ENCODE peak calls at places on chromosomes 7 and 10, in eight cellular contexts. One of them, this sample, is unnamed.

GRCh38 chr7:82699773-82700186 is 256.2 kb upstream of the CACNA2D1 start:
- DNase-seq in activated effector memory CD4-positive, alpha-beta T cell treated with anti-CD3 and anti-CD28 coated beads, Interleukin-2, amount 50 U/mL, for 16 hours: no peak
- DNase-seq in GM12865: no peak
- DNase-seq in Panc1: peak; percentile 72
- DNase-seq in RPMI7951: peak; percentile 18
- DNase-seq in lower leg skin: peak; percentile 21
- DNase-seq in MCF 10A: peak; percentile 44
- DNase-seq in stimulated activated CD4-positive, alpha-beta T cell treated with anti-CD3 and anti-CD28 coated beads, Interleukin-2, amount 100 ng/mL, for 24 hours: no peak
- DNase-seq in this sample: peak; percentile 22

GRCh38 chr7:51019891-51020855 is 237.5 kb upstream of the GRB10 start:
- DNase-seq in activated effector memory CD4-positive, alpha-beta T cell treated with anti-CD3 and anti-CD28 coated beads, Interleukin-2, amount 50 U/mL, for 16 hours: no peak
- DNase-seq in GM12865: no peak
- DNase-seq in Panc1: no peak
- DNase-seq in RPMI7951: no peak
- DNase-seq in lower leg skin: no peak
- DNase-seq in MCF 10A: no peak
- DNase-seq in stimulated activated CD4-positive, alpha-beta T cell treated with anti-CD3 and anti-CD28 coated beads, Interleukin-2, amount 100 ng/mL, for 24 hours: no peak
- DNase-seq in this sample: no peak

GRCh38 chr7:106571563-106571962 is 89.4 kb downstream of the CCDC71L start:
- DNase-seq in activated effector memory CD4-positive, alpha-beta T cell treated with anti-CD3 and anti-CD28 coated beads, Interleukin-2, amount 50 U/mL, for 16 hours: no peak
- DNase-seq in GM12865: no peak
- DNase-seq in Panc1: no peak
- DNase-seq in RPMI7951: no peak
- DNase-seq in lower leg skin: no peak
- DNase-seq in MCF 10A: no peak
- DNase-seq in stimulated activated CD4-positive, alpha-beta T cell treated with anti-CD3 and anti-CD28 coated beads, Interleukin-2, amount 100 ng/mL, for 24 hours: no peak
- DNase-seq in this sample: no peak

GRCh38 chr7:5083291-5083690 is 37.6 kb downstream of the RBAK start:
- DNase-seq in activated effector memory CD4-positive, alpha-beta T cell treated with anti-CD3 and anti-CD28 coated beads, Interleukin-2, amount 50 U/mL, for 16 hours: no peak
- DNase-seq in GM12865: no peak
- DNase-seq in Panc1: no peak
- DNase-seq in RPMI7951: no peak
- DNase-seq in lower leg skin: no peak
- DNase-seq in MCF 10A: no peak
- DNase-seq in stimulated activated CD4-positive, alpha-beta T cell treated with anti-CD3 and anti-CD28 coated beads, Interleukin-2, amount 100 ng/mL, for 24 hours: no peak
- DNase-seq in this sample: no peak

GRCh38 chr7:114141415-114141814 is 222.6 kb upstream of the PPP1R3A start:
- DNase-seq in activated effector memory CD4-positive, alpha-beta T cell treated with anti-CD3 and anti-CD28 coated beads, Interleukin-2, amount 50 U/mL, for 16 hours: no peak
- DNase-seq in GM12865: no peak
- DNase-seq in Panc1: no peak
- DNase-seq in RPMI7951: no peak
- DNase-seq in lower leg skin: no peak
- DNase-seq in MCF 10A: peak; percentile 12
- DNase-seq in stimulated activated CD4-positive, alpha-beta T cell treated with anti-CD3 and anti-CD28 coated beads, Interleukin-2, amount 100 ng/mL, for 24 hours: no peak
- DNase-seq in this sample: no peak

GRCh38 chr7:71626206-71626605 is 494.3 kb downstream of the GALNT17 start:
- DNase-seq in activated effector memory CD4-positive, alpha-beta T cell treated with anti-CD3 and anti-CD28 coated beads, Interleukin-2, amount 50 U/mL, for 16 hours: no peak
- DNase-seq in GM12865: no peak
- DNase-seq in Panc1: no peak
- DNase-seq in RPMI7951: peak; percentile 78
- DNase-seq in lower leg skin: no peak
- DNase-seq in MCF 10A: no peak
- DNase-seq in stimulated activated CD4-positive, alpha-beta T cell treated with anti-CD3 and anti-CD28 coated beads, Interleukin-2, amount 100 ng/mL, for 24 hours: no peak
- DNase-seq in this sample: peak; percentile 61

GRCh38 chr7:137626469-137627067 is 220.2 kb downstream of the DGKI start:
- DNase-seq in activated effector memory CD4-positive, alpha-beta T cell treated with anti-CD3 and anti-CD28 coated beads, Interleukin-2, amount 50 U/mL, for 16 hours: peak; percentile 68
- DNase-seq in GM12865: peak; percentile 64
- DNase-seq in Panc1: peak; percentile 42
- DNase-seq in RPMI7951: peak; percentile 56
- DNase-seq in lower leg skin: no peak
- DNase-seq in MCF 10A: peak; percentile 73
- DNase-seq in stimulated activated CD4-positive, alpha-beta T cell treated with anti-CD3 and anti-CD28 coated beads, Interleukin-2, amount 100 ng/mL, for 24 hours: peak; percentile 29
- DNase-seq in this sample: peak; percentile 76

GRCh38 chr10:42989481-42989921 is 87.4 kb upstream of the RET start:
- DNase-seq in activated effector memory CD4-positive, alpha-beta T cell treated with anti-CD3 and anti-CD28 coated beads, Interleukin-2, amount 50 U/mL, for 16 hours: peak; percentile 61
- DNase-seq in GM12865: no peak
- DNase-seq in Panc1: no peak
- DNase-seq in RPMI7951: no peak
- DNase-seq in lower leg skin: no peak
- DNase-seq in MCF 10A: no peak
- DNase-seq in stimulated activated CD4-positive, alpha-beta T cell treated with anti-CD3 and anti-CD28 coated beads, Interleukin-2, amount 100 ng/mL, for 24 hours: no peak
- DNase-seq in this sample: no peak

GRCh38 chr7:129644634-129645230 is 33.2 kb downstream of the NRF1 start:
- DNase-seq in activated effector memory CD4-positive, alpha-beta T cell treated with anti-CD3 and anti-CD28 coated beads, Interleukin-2, amount 50 U/mL, for 16 hours: no peak
- DNase-seq in GM12865: peak; percentile 17
- DNase-seq in Panc1: peak; percentile 39
- DNase-seq in RPMI7951: peak; percentile 62
- DNase-seq in lower leg skin: no peak
- DNase-seq in MCF 10A: peak; percentile 62
- DNase-seq in stimulated activated CD4-positive, alpha-beta T cell treated with anti-CD3 and anti-CD28 coated beads, Interleukin-2, amount 100 ng/mL, for 24 hours: no peak
- DNase-seq in this sample: peak; percentile 66

GRCh38 chr7:118078015-118078414 is 105.9 kb upstream of the LSM8 start:
- DNase-seq in activated effector memory CD4-positive, alpha-beta T cell treated with anti-CD3 and anti-CD28 coated beads, Interleukin-2, amount 50 U/mL, for 16 hours: no peak
- DNase-seq in GM12865: no peak
- DNase-seq in Panc1: no peak
- DNase-seq in RPMI7951: no peak
- DNase-seq in lower leg skin: no peak
- DNase-seq in MCF 10A: no peak
- DNase-seq in stimulated activated CD4-positive, alpha-beta T cell treated with anti-CD3 and anti-CD28 coated beads, Interleukin-2, amount 100 ng/mL, for 24 hours: no peak
- DNase-seq in this sample: no peak

GRCh38 chr7:95749044-95749443 is 23.3 kb upstream of the DYNC1I1 start:
- DNase-seq in activated effector memory CD4-positive, alpha-beta T cell treated with anti-CD3 and anti-CD28 coated beads, Interleukin-2, amount 50 U/mL, for 16 hours: no peak
- DNase-seq in GM12865: no peak
- DNase-seq in Panc1: no peak
- DNase-seq in RPMI7951: no peak
- DNase-seq in lower leg skin: no peak
- DNase-seq in MCF 10A: no peak
- DNase-seq in stimulated activated CD4-positive, alpha-beta T cell treated with anti-CD3 and anti-CD28 coated beads, Interleukin-2, amount 100 ng/mL, for 24 hours: no peak
- DNase-seq in this sample: no peak

GRCh38 chr10:60684091-60684490 is 94.2 kb upstream of the CDK1 start:
- DNase-seq in activated effector memory CD4-positive, alpha-beta T cell treated with anti-CD3 and anti-CD28 coated beads, Interleukin-2, amount 50 U/mL, for 16 hours: no peak
- DNase-seq in GM12865: no peak
- DNase-seq in Panc1: no peak
- DNase-seq in RPMI7951: no peak
- DNase-seq in lower leg skin: no peak
- DNase-seq in MCF 10A: no peak
- DNase-seq in stimulated activated CD4-positive, alpha-beta T cell treated with anti-CD3 and anti-CD28 coated beads, Interleukin-2, amount 100 ng/mL, for 24 hours: no peak
- DNase-seq in this sample: no peak

GRCh38 chr10:101214446-101215396 is 14.5 kb downstream of the LBX1 start:
- DNase-seq in activated effector memory CD4-positive, alpha-beta T cell treated with anti-CD3 and anti-CD28 coated beads, Interleukin-2, amount 50 U/mL, for 16 hours: peak; percentile 90
- DNase-seq in GM12865: peak; percentile 73
- DNase-seq in Panc1: no peak
- DNase-seq in RPMI7951: peak; percentile 29
- DNase-seq in lower leg skin: no peak
- DNase-seq in MCF 10A: peak; percentile 68
- DNase-seq in stimulated activated CD4-positive, alpha-beta T cell treated with anti-CD3 and anti-CD28 coated beads, Interleukin-2, amount 100 ng/mL, for 24 hours: peak; percentile 83
- DNase-seq in this sample: peak; percentile 71

GRCh38 chr10:114856544-114857287 is 35.1 kb downstream of the FHIP2A start:
- DNase-seq in activated effector memory CD4-positive, alpha-beta T cell treated with anti-CD3 and anti-CD28 coated beads, Interleukin-2, amount 50 U/mL, for 16 hours: no peak
- DNase-seq in GM12865: no peak
- DNase-seq in Panc1: peak; percentile 32
- DNase-seq in RPMI7951: peak; percentile 71
- DNase-seq in lower leg skin: no peak
- DNase-seq in MCF 10A: peak; percentile 46
- DNase-seq in stimulated activated CD4-positive, alpha-beta T cell treated with anti-CD3 and anti-CD28 coated beads, Interleukin-2, amount 100 ng/mL, for 24 hours: no peak
- DNase-seq in this sample: peak; percentile 57

GRCh38 chr10:48400129-48400849 is 93.8 kb downstream of the MAPK8 start:
- DNase-seq in activated effector memory CD4-positive, alpha-beta T cell treated with anti-CD3 and anti-CD28 coated beads, Interleukin-2, amount 50 U/mL, for 16 hours: no peak
- DNase-seq in GM12865: no peak
- DNase-seq in Panc1: no peak
- DNase-seq in RPMI7951: peak; percentile 22
- DNase-seq in lower leg skin: no peak
- DNase-seq in MCF 10A: peak; percentile 17
- DNase-seq in stimulated activated CD4-positive, alpha-beta T cell treated with anti-CD3 and anti-CD28 coated beads, Interleukin-2, amount 100 ng/mL, for 24 hours: no peak
- DNase-seq in this sample: no peak

GRCh38 chr10:66837990-66838389 is 87.8 kb upstream of the LRRTM3 start:
- DNase-seq in activated effector memory CD4-positive, alpha-beta T cell treated with anti-CD3 and anti-CD28 coated beads, Interleukin-2, amount 50 U/mL, for 16 hours: no peak
- DNase-seq in GM12865: no peak
- DNase-seq in Panc1: no peak
- DNase-seq in RPMI7951: peak; percentile 35
- DNase-seq in lower leg skin: no peak
- DNase-seq in MCF 10A: no peak
- DNase-seq in stimulated activated CD4-positive, alpha-beta T cell treated with anti-CD3 and anti-CD28 coated beads, Interleukin-2, amount 100 ng/mL, for 24 hours: no peak
- DNase-seq in this sample: no peak

GRCh38 chr7:31056775-31057346 is 4.8 kb downstream of the ADCYAP1R1 start:
- DNase-seq in activated effector memory CD4-positive, alpha-beta T cell treated with anti-CD3 and anti-CD28 coated beads, Interleukin-2, amount 50 U/mL, for 16 hours: no peak
- DNase-seq in GM12865: no peak
- DNase-seq in Panc1: no peak
- DNase-seq in RPMI7951: no peak
- DNase-seq in lower leg skin: no peak
- DNase-seq in MCF 10A: peak; percentile 33
- DNase-seq in stimulated activated CD4-positive, alpha-beta T cell treated with anti-CD3 and anti-CD28 coated beads, Interleukin-2, amount 100 ng/mL, for 24 hours: no peak
- DNase-seq in this sample: no peak

GRCh38 chr10:95553674-95554073 is 7.5 kb downstream of the SORBS1 start:
- DNase-seq in activated effector memory CD4-positive, alpha-beta T cell treated with anti-CD3 and anti-CD28 coated beads, Interleukin-2, amount 50 U/mL, for 16 hours: no peak
- DNase-seq in GM12865: no peak
- DNase-seq in Panc1: no peak
- DNase-seq in RPMI7951: no peak
- DNase-seq in lower leg skin: no peak
- DNase-seq in MCF 10A: no peak
- DNase-seq in stimulated activated CD4-positive, alpha-beta T cell treated with anti-CD3 and anti-CD28 coated beads, Interleukin-2, amount 100 ng/mL, for 24 hours: no peak
- DNase-seq in this sample: no peak

GRCh38 chr10:48517482-48517881 is 87.4 kb downstream of the ARHGAP22 start:
- DNase-seq in activated effector memory CD4-positive, alpha-beta T cell treated with anti-CD3 and anti-CD28 coated beads, Interleukin-2, amount 50 U/mL, for 16 hours: no peak
- DNase-seq in GM12865: no peak
- DNase-seq in Panc1: no peak
- DNase-seq in RPMI7951: no peak
- DNase-seq in lower leg skin: no peak
- DNase-seq in MCF 10A: no peak
- DNase-seq in stimulated activated CD4-positive, alpha-beta T cell treated with anti-CD3 and anti-CD28 coated beads, Interleukin-2, amount 100 ng/mL, for 24 hours: no peak
- DNase-seq in this sample: no peak

GRCh38 chr10:1734288-1734687 is 3.0 kb downstream of the ADARB2 start:
- DNase-seq in activated effector memory CD4-positive, alpha-beta T cell treated with anti-CD3 and anti-CD28 coated beads, Interleukin-2, amount 50 U/mL, for 16 hours: no peak
- DNase-seq in GM12865: no peak
- DNase-seq in Panc1: no peak
- DNase-seq in RPMI7951: no peak
- DNase-seq in lower leg skin: no peak
- DNase-seq in MCF 10A: no peak
- DNase-seq in stimulated activated CD4-positive, alpha-beta T cell treated with anti-CD3 and anti-CD28 coated beads, Interleukin-2, amount 100 ng/mL, for 24 hours: no peak
- DNase-seq in this sample: no peak

GRCh38 chr7:141617280-141617679 is 66.1 kb downstream of the AGK start:
- DNase-seq in activated effector memory CD4-positive, alpha-beta T cell treated with anti-CD3 and anti-CD28 coated beads, Interleukin-2, amount 50 U/mL, for 16 hours: no peak
- DNase-seq in GM12865: no peak
- DNase-seq in Panc1: no peak
- DNase-seq in RPMI7951: peak; percentile 49
- DNase-seq in lower leg skin: no peak
- DNase-seq in MCF 10A: no peak
- DNase-seq in stimulated activated CD4-positive, alpha-beta T cell treated with anti-CD3 and anti-CD28 coated beads, Interleukin-2, amount 100 ng/mL, for 24 hours: no peak
- DNase-seq in this sample: no peak

GRCh38 chr7:146864644-146865043 is 748.0 kb downstream of the CNTNAP2 start:
- DNase-seq in activated effector memory CD4-positive, alpha-beta T cell treated with anti-CD3 and anti-CD28 coated beads, Interleukin-2, amount 50 U/mL, for 16 hours: no peak
- DNase-seq in GM12865: no peak
- DNase-seq in Panc1: no peak
- DNase-seq in RPMI7951: no peak
- DNase-seq in lower leg skin: no peak
- DNase-seq in MCF 10A: no peak
- DNase-seq in stimulated activated CD4-positive, alpha-beta T cell treated with anti-CD3 and anti-CD28 coated beads, Interleukin-2, amount 100 ng/mL, for 24 hours: no peak
- DNase-seq in this sample: no peak

GRCh38 chr7:142906643-142907042 is 21.1 kb upstream of the TRPV6 start:
- DNase-seq in activated effector memory CD4-positive, alpha-beta T cell treated with anti-CD3 and anti-CD28 coated beads, Interleukin-2, amount 50 U/mL, for 16 hours: no peak
- DNase-seq in GM12865: no peak
- DNase-seq in Panc1: no peak
- DNase-seq in RPMI7951: no peak
- DNase-seq in lower leg skin: no peak
- DNase-seq in MCF 10A: no peak
- DNase-seq in stimulated activated CD4-positive, alpha-beta T cell treated with anti-CD3 and anti-CD28 coated beads, Interleukin-2, amount 100 ng/mL, for 24 hours: no peak
- DNase-seq in this sample: no peak

GRCh38 chr10:63206576-63206975 is 73.4 kb downstream of the NRBF2 start:
- DNase-seq in activated effector memory CD4-positive, alpha-beta T cell treated with anti-CD3 and anti-CD28 coated beads, Interleukin-2, amount 50 U/mL, for 16 hours: no peak
- DNase-seq in GM12865: peak; percentile 57
- DNase-seq in Panc1: no peak
- DNase-seq in RPMI7951: no peak
- DNase-seq in lower leg skin: no peak
- DNase-seq in MCF 10A: no peak
- DNase-seq in stimulated activated CD4-positive, alpha-beta T cell treated with anti-CD3 and anti-CD28 coated beads, Interleukin-2, amount 100 ng/mL, for 24 hours: no peak
- DNase-seq in this sample: no peak

GRCh38 chr7:16817536-16817935 is 12.7 kb upstream of the AGR2 start:
- DNase-seq in activated effector memory CD4-positive, alpha-beta T cell treated with anti-CD3 and anti-CD28 coated beads, Interleukin-2, amount 50 U/mL, for 16 hours: no peak
- DNase-seq in GM12865: no peak
- DNase-seq in Panc1: no peak
- DNase-seq in RPMI7951: peak; percentile 34
- DNase-seq in lower leg skin: no peak
- DNase-seq in MCF 10A: peak; percentile 41
- DNase-seq in stimulated activated CD4-positive, alpha-beta T cell treated with anti-CD3 and anti-CD28 coated beads, Interleukin-2, amount 100 ng/mL, for 24 hours: no peak
- DNase-seq in this sample: peak; percentile 48